ENCODE peak calls at places on chromosome 3, in four cellular contexts. One of them, this sample, is unnamed.

GRCh38 chr3:142976621-142977398 is 13.3 kb upstream of the PAQR9 start:
- DNase-seq in ascending aorta: peak; percentile 51
- DNase-seq in colonic mucosa: peak; percentile 45
- DNase-seq in heart left ventricle: peak; percentile 87
- DNase-seq in this sample: peak; percentile 83

GRCh38 chr3:7309707-7310106 is 448.8 kb downstream of the GRM7 start:
- DNase-seq in ascending aorta: no peak
- DNase-seq in heart left ventricle: peak; percentile 40
- DNase-seq in colonic mucosa: peak; percentile 24
- DNase-seq in this sample: peak; percentile 59

GRCh38 chr3:13277860-13278531 is 142.1 kb downstream of the NUP210 start:
- DNase-seq in ascending aorta: no peak
- DNase-seq in colonic mucosa: no peak
- DNase-seq in heart left ventricle: no peak
- DNase-seq in this sample: no peak

GRCh38 chr3:176961916-176962315 is 235.4 kb downstream of the TBL1XR1 start:
- DNase-seq in heart left ventricle: no peak
- DNase-seq in ascending aorta: no peak
- DNase-seq in colonic mucosa: no peak
- DNase-seq in this sample: no peak

GRCh38 chr3:162367443-162368132 is 871.0 kb downstream of the OTOL1 start:
- DNase-seq in ascending aorta: no peak
- DNase-seq in colonic mucosa: no peak
- DNase-seq in heart left ventricle: no peak
- DNase-seq in this sample: no peak

GRCh38 chr3:144744473-144744872 is 772.9 kb downstream of the DIPK2A start:
- DNase-seq in ascending aorta: no peak
- DNase-seq in heart left ventricle: no peak
- DNase-seq in colonic mucosa: no peak
- DNase-seq in this sample: no peak

GRCh38 chr3:13491206-13491974 is 11.3 kb downstream of the HDAC11 start:
- DNase-seq in ascending aorta: no peak
- DNase-seq in colonic mucosa: no peak
- DNase-seq in heart left ventricle: no peak
- DNase-seq in this sample: no peak

GRCh38 chr3:175386630-175387029 is 527.5 kb downstream of the NAALADL2 start:
- DNase-seq in ascending aorta: no peak
- DNase-seq in heart left ventricle: no peak
- DNase-seq in colonic mucosa: no peak
- DNase-seq in this sample: no peak

GRCh38 chr3:184284696-184285095 is 8.9 kb downstream of the ECE2 start:
- DNase-seq in heart left ventricle: peak; percentile 54
- DNase-seq in ascending aorta: no peak
- DNase-seq in colonic mucosa: peak; percentile 27
- DNase-seq in this sample: peak; percentile 83

GRCh38 chr3:39809995-39810595 is 686 bp downstream of the MYRIP start:
- DNase-seq in ascending aorta: no peak
- DNase-seq in colonic mucosa: no peak
- DNase-seq in heart left ventricle: no peak
- DNase-seq in this sample: peak; percentile 52
- H3K4me3 ChIP-seq in ascending aorta: peak overlapping the region; percentile 76
- H3K4me3 ChIP-seq in colonic mucosa: peak overlapping the region; percentile 51
- H3K4me3 ChIP-seq in heart left ventricle: peak overlapping the region; percentile 52
- H3K4me3 ChIP-seq in this sample: peak overlapping the region; percentile 78

GRCh38 chr3:24952388-24952787 is 457.7 kb upstream of the THRB start:
- DNase-seq in heart left ventricle: no peak
- DNase-seq in ascending aorta: no peak
- DNase-seq in colonic mucosa: no peak
- DNase-seq in this sample: no peak
- H3K27ac ChIP-seq in heart left ventricle: no peak overlapping the region
- H3K27ac ChIP-seq in ascending aorta: no peak overlapping the region
- H3K27ac ChIP-seq in colonic mucosa: no peak overlapping the region
- H3K27ac ChIP-seq in this sample: no peak overlapping the region

GRCh38 chr3:53303549-53303948 is 43.8 kb downstream of the DCP1A start:
- DNase-seq in ascending aorta: no peak
- DNase-seq in colonic mucosa: no peak
- DNase-seq in heart left ventricle: peak; percentile 41
- DNase-seq in this sample: no peak

DNA sequence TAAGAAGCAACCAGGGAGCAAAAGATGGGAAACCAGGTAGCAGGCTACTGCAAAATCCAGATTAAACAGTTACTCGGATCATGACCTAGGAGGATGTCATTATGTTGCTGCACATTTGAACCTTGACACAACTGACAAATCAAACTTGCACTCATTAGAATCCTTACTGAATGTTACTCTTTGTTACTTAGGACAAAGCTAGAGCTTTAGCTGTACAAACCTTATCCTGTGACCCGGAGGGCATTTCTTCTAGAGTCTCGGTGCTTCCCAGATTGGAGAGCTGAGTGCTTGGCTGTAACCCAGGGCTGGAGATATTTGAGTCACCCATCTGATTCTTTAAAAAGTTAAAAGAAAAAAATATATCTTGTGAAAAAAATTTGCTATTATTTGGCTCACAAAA is 43.4 kb downstream of the DCP1A start:
- DNase-seq in colonic mucosa: no peak
- DNase-seq in heart left ventricle: no peak
- DNase-seq in ascending aorta: no peak
- DNase-seq in this sample: no peak
- H3K36me3 ChIP-seq in colonic mucosa: no peaks in the 10 kb centered on the region
- H3K36me3 ChIP-seq in heart left ventricle: peaks cover 76% of the 10 kb centered on the region
- H3K36me3 ChIP-seq in ascending aorta: peaks cover 37% of the 10 kb centered on the region
- H3K36me3 ChIP-seq in this sample: peaks cover 4% of the 10 kb centered on the region

GRCh38 chr3:12002912-12003311 is 1.3 kb upstream of the SYN2 start:
- DNase-seq in heart left ventricle: no peak
- DNase-seq in colonic mucosa: no peak
- DNase-seq in ascending aorta: no peak
- DNase-seq in this sample: no peak

GRCh38 chr3:12005951-12006625 is 1.9 kb downstream of the SYN2 start:
- DNase-seq in ascending aorta: no peak
- DNase-seq in heart left ventricle: no peak
- DNase-seq in colonic mucosa: no peak
- DNase-seq in this sample: no peak

DNA sequence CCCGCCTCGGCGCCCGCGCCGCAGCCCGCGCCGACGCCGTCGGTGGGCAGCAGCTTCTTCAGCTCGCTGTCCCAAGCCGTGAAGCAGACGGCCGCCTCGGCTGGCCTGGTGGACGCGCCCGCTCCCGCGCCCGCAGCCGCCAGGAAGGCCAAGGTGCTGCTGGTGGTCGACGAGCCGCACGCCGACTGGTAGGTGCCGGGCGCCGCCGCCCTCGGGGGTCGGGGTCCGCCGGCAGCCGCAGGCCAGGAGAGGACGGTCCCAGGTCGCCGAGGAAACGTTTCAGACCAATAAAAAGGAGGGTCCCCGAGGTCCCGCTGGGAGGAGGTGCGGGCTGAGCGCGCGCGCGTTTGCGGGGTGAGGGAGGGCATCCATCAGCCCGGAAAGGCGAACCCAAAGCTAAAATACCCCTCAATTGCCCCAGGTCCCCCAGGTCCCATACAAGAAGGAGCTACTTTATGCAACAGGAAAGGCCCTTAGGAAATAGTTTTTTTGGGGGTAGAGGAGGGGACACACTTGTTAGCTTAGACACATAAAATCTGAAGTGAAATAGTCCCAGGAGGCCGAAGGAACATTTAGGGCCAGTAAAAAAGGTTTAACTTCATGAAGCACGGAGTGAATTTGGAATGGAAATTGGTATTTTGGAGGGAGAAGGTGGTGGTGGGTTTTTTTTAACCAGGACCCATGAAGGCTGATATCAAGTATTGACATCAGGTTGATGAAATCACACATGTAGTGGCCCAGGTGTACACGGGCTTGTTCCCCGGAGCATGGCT is 739 bp downstream of the SYN2 start:
- DNase-seq in ascending aorta: no peak
- DNase-seq in heart left ventricle: no peak
- DNase-seq in colonic mucosa: no peak
- DNase-seq in this sample: no peak
- H3K4me3 ChIP-seq in ascending aorta: no peak overlapping the region
- H3K4me3 ChIP-seq in heart left ventricle: no peak overlapping the region
- H3K4me3 ChIP-seq in colonic mucosa: no peak overlapping the region
- H3K4me3 ChIP-seq in this sample: no peak overlapping the region

GRCh38 chr3:37945407-37945802 is 45.2 kb upstream of the VILL start:
- DNase-seq in colonic mucosa: no peak
- DNase-seq in heart left ventricle: no peak
- DNase-seq in ascending aorta: no peak
- DNase-seq in this sample: no peak

GRCh38 chr3:37943126-37943525 is 47.5 kb upstream of the VILL start:
- DNase-seq in colonic mucosa: no peak
- DNase-seq in ascending aorta: no peak
- DNase-seq in heart left ventricle: no peak
- DNase-seq in this sample: no peak

GRCh38 chr3:37944243-37944955 is 46.2 kb upstream of the VILL start:
- DNase-seq in heart left ventricle: no peak
- DNase-seq in ascending aorta: no peak
- DNase-seq in colonic mucosa: no peak
- DNase-seq in this sample: no peak

GRCh38 chr3:37942646-37943045 is 47.9 kb upstream of the VILL start:
- DNase-seq in ascending aorta: no peak
- DNase-seq in colonic mucosa: no peak
- DNase-seq in heart left ventricle: no peak
- DNase-seq in this sample: no peak

GRCh38 chr3:37943631-37944242 is 46.8 kb upstream of the VILL start:
- DNase-seq in ascending aorta: no peak
- DNase-seq in colonic mucosa: no peak
- DNase-seq in heart left ventricle: no peak
- DNase-seq in this sample: no peak
- H3K27ac ChIP-seq in ascending aorta: no peak overlapping the region
- H3K27ac ChIP-seq in colonic mucosa: no peak overlapping the region
- H3K27ac ChIP-seq in heart left ventricle: peak overlapping the region; percentile 82
- H3K27ac ChIP-seq in this sample: no peak overlapping the region

GRCh38 chr3:129260606-129261005 is 11.2 kb downstream of the COPG1 start:
- DNase-seq in ascending aorta: no peak
- DNase-seq in heart left ventricle: no peak
- DNase-seq in colonic mucosa: no peak
- DNase-seq in this sample: no peak
- H3K36me3 ChIP-seq in ascending aorta: peaks cover 98% of the 10 kb centered on the region
- H3K36me3 ChIP-seq in heart left ventricle: peaks cover 100% of the 10 kb centered on the region
- H3K36me3 ChIP-seq in colonic mucosa: peaks cover 64% of the 10 kb centered on the region
- H3K36me3 ChIP-seq in this sample: peaks cover 33% of the 10 kb centered on the region

GRCh38 chr3:62368705-62369475 is 4.5 kb downstream of the FEZF2 start:
- DNase-seq in heart left ventricle: no peak
- DNase-seq in colonic mucosa: no peak
- DNase-seq in ascending aorta: no peak
- DNase-seq in this sample: no peak
- H3K4me3 ChIP-seq in heart left ventricle: peak overlapping the region; percentile 16
- H3K4me3 ChIP-seq in colonic mucosa: no peak overlapping the region
- H3K4me3 ChIP-seq in ascending aorta: peak overlapping the region; percentile 18
- H3K4me3 ChIP-seq in this sample: no peak overlapping the region

DNA sequence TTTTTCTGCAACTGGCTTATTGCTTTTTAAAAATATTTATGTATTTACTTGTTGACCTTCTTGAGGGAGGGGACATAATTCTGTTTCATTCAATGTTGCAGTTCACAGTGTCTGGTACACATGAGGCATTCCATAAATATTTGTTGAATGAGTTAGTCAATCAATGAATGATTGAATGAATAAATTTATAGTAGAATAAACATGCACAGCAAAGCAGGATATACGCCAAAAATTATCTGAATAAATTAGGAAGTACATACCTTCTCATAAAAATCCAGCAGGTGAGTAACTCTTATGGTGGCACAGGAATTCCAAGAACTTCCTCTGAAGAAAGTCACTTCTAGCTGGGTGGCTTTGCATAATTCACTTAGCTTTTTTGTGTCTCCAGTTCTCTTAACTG is 469.4 kb upstream of the ATP11B start:
- DNase-seq in ascending aorta: no peak
- DNase-seq in colonic mucosa: no peak
- DNase-seq in heart left ventricle: no peak
- DNase-seq in this sample: no peak
- H3K27ac ChIP-seq in ascending aorta: no peak overlapping the region
- H3K27ac ChIP-seq in colonic mucosa: no peak overlapping the region
- H3K27ac ChIP-seq in heart left ventricle: no peak overlapping the region
- H3K27ac ChIP-seq in this sample: no peak overlapping the region

This sample was measured in body of pancreas.